ENCODE peak calls at places on chromosomes 7 and 10, in five cellular contexts. Z is GM23338, S is HepG2, U is K562, M is A549. C is an unnamed sample.

GRCh38 chr10:122019414-122019975 is 30.5 kb downstream of the TACC2 start:
- DNase-seq in Z (peak), S (no peak), U (no peak), M (no peak), C (no peak)

GRCh38 chr7:6443372-6443941 is 4.3 kb downstream of the DAGLB start:
- DNase-seq in Z (no peak), S (peak), U (no peak), M (peak), C (no peak)

GRCh38 chr10:13049774-13050420 is 48.4 kb upstream of the CCDC3 start:
- DNase-seq in Z (no peak), S (no peak), U (no peak), M (no peak), C (no peak)

GRCh38 chr7:66910789-66911188 is 10.2 kb upstream of the TMEM248 start:
- DNase-seq in Z (no peak), S (no peak), U (no peak), M (no peak), C (no peak)

GRCh38 chr10:44053391-44053790 is 331.5 kb downstream of the CXCL12 start:
- DNase-seq in Z (no peak), S (no peak), U (no peak), M (no peak), C (no peak)

GRCh38 chr10:44437837-44438752 is 53.2 kb upstream of the CXCL12 start:
- DNase-seq in Z (no peak), S (no peak), U (no peak), M (no peak), C (no peak)

GRCh38 chr7:149415391-149416068 is 45.3 kb downstream of the ZNF777 start:
- DNase-seq in Z (no peak), S (no peak), U (no peak), M (no peak), C (no peak)

GRCh38 chr7:117582219-117582704 is 102.4 kb downstream of the CFTR start:
- DNase-seq in Z (peak), S (no peak), U (no peak), M (peak), C (no peak)

GRCh38 chr10:17409170-17409733 is 45.1 kb downstream of the ST8SIA6 start:
- DNase-seq in Z (peak), S (peak), U (no peak), M (no peak), C (no peak)

GRCh38 chr7:134941947-134942346 is 44.4 kb upstream of the AGBL3 start:
- DNase-seq in Z (peak), S (no peak), U (no peak), M (no peak), C (no peak)

GRCh38 chr10:74460812-74461211 is 309.8 kb downstream of the ADK start:
- DNase-seq in Z (no peak), S (no peak), U (no peak), M (no peak), C (no peak)

GRCh38 chr7:129611246-129612111 is at the start of gene NRF1:
- DNase-seq in Z (peak), S (peak), U (peak), M (peak), C (peak)

GRCh38 chr7:114765331-114766125 is 156.4 kb upstream of the MDFIC start:
- DNase-seq in Z (no peak), S (no peak), U (no peak), M (no peak), C (no peak)

GRCh38 chr7:85030893-85031292 is 156.0 kb downstream of the SEMA3D start:
- DNase-seq in Z (peak), S (peak), U (peak), M (peak), C (no peak)

GRCh38 chr10:104483582-104483981 is 129.9 kb downstream of the CFAP58 start:
- DNase-seq in Z (no peak), S (no peak), U (no peak), M (no peak), C (no peak)

GRCh38 chr7:153066711-153067110 is 307.2 kb downstream of the ACTR3B start:
- DNase-seq in Z (no peak), S (no peak), U (no peak), M (no peak), C (no peak)

GRCh38 chr10:6766061-6766460 is 186.0 kb upstream of the PRKCQ start:
- DNase-seq in Z (no peak), S (no peak), U (no peak), M (no peak), C (no peak)

GRCh38 chr10:71974489-71975011 is 10.4 kb downstream of the CHST3 start:
- DNase-seq in Z (no peak), S (no peak), U (no peak), M (peak), C (no peak)

GRCh38 chr10:22999942-23000341 is 72.1 kb downstream of the ARMC3 start:
- DNase-seq in Z (peak), S (no peak), U (no peak), M (no peak), C (no peak)

GRCh38 chr7:121288894-121289293 is 39.9 kb upstream of the WNT16 start:
- DNase-seq in Z (no peak), S (no peak), U (no peak), M (no peak), C (no peak)

GRCh38 chr10:3193751-3194150 is 21.2 kb upstream of the PITRM1 start:
- DNase-seq in Z (no peak), S (no peak), U (no peak), M (no peak), C (no peak)

GRCh38 chr10:8245131-8246117 is 190.9 kb downstream of the GATA3 start:
- DNase-seq in Z (no peak), S (no peak), U (no peak), M (no peak), C (no peak)

GRCh38 chr7:73970801-73971229 is 57.2 kb upstream of the ELN start:
- DNase-seq in Z (no peak), S (no peak), U (no peak), M (no peak), C (no peak)

GRCh38 chr10:3499120-3499519 is 285.9 kb downstream of the KLF6 start:
- DNase-seq in Z (peak), S (no peak), U (no peak), M (no peak), C (no peak)

GRCh38 chr10:78319841-78320240 is 286.2 kb downstream of the RPS24 start:
- DNase-seq in Z (no peak), S (no peak), U (no peak), M (no peak), C (no peak)

GRCh38 chr7:39510738-39511372 is 55.3 kb upstream of the YAE1 start:
- DNase-seq in Z (no peak), S (no peak), U (no peak), M (no peak), C (no peak)

DNA sequence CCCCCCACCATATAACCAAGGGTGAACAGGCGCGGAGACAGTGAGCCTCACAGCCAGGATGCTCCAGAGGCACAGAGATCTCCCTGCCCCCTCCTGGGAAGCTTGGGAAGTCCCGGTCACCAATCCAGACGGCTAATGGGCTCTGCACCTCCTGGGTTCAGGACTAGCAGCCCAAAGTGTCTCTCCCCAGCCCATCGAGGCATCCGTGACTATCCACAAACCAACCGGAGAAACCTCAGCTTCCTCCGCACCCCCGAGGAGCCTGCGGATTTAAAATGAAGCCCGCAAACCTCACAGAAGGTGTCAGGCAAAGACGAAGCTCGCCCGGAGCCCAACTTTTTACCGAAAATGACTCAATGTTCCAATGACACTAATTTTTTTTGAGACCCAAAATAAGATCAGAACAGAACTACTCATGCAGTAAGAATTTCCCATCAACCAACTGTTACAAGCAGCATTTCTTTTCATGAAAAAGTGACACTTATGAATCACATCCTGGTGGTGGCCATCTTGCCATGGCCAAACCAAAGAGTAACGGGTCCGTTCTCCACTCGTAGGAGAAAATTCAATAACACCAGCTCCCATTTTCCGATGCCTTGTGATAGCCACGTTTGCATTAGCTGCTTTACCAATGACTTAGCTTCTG is 6.0 kb downstream of the PDGFA start:
- DNase-seq in Z (peak), S (no peak), U (no peak), M (no peak), C (no peak)
- TF ChIP-seq JUNB in Z (no peak), S (no peak), U (no peak), M (no peak), C (no peak)

GRCh38 chr10:101323495-101323894 is 30.5 kb upstream of the BTRC start:
- DNase-seq in Z (peak), S (no peak), U (no peak), M (no peak), C (no peak)

GRCh38 chr10:101319241-101319915 is 34.6 kb upstream of the BTRC start:
- DNase-seq in Z (peak), S (no peak), U (no peak), M (no peak), C (no peak)

GRCh38 chr10:101321073-101321472 is 32.9 kb upstream of the BTRC start:
- DNase-seq in Z (no peak), S (no peak), U (no peak), M (no peak), C (no peak)

GRCh38 chr10:101322266-101323151 is 31.5 kb upstream of the BTRC start:
- DNase-seq in Z (no peak), S (no peak), U (no peak), M (no peak), C (no peak)
- TF ChIP-seq JUNB in Z (no peak), S (no peak), U (no peak), M (no peak), C (no peak)

DNA sequence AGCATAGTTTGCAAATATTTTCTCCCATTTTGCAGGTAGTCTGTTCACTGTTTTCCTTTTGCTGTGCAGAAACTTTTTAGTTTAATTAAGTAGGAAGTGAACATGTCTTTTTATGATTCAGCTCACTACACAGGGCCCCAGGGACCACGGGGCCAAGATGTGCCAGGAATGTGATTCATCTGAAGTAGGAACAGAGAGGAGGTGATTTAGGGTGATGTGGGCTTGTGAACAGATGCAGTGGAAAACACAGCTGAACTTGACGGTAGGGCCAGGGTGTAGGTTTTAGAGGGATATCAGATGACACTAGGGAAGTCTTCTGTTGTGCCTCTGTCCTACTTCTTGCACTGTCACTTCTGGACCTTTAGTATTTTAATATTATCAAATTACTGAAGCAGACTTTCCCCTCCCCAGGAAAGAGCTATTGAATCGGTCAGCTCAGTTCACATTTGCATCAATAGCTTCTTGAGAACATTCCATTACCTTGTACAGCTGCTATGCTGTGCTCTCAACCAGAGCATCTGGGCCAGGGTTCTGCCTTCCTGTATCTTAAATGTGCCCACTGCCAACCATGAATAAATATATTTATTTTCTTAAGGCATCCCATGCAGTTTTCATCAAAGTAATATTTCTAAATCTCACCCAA is 96.9 kb downstream of the OSBPL3 start:
- DNase-seq in Z (no peak), S (no peak), U (no peak), M (no peak), C (no peak)
- TF ChIP-seq JUNB in Z (no peak), S (no peak), U (no peak), M (no peak), C (no peak)

DNA sequence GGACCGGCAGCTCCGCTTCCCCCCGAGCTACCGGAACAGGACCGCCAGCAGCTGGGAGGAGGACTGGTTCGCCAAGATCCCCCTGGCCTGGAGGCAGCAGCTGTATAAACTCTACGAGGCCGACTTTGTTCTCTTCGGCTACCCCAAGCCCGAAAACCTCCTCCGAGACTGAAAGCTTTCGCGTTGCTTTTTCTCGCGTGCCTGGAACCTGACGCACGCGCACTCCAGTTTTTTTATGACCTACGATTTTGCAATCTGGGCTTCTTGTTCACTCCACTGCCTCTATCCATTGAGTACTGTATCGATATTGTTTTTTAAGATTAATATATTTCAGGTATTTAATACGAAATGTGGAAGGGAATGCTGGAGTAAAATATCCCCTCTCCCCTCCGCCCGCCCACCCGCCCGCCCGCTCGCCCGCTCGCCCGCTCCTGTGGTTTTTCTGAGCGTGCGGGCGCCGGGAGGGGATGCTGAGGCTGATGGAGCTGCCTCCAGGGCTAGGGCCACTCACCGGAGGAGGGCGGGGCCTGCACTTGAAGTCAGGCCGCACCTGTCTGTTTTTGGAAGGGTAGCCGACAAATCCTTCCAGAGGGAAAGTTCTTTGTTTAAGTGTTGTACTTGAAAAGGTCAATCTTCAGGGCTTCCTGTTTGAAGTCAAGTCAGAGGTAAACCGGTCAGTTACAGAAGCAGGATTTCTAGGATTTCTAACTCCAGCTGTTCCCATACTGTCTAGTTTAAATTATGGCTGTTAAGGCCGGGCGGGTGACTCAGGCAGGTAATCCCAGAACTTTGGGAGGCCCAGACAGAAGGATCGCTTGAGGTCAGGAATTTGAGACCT is 30.5 kb downstream of the CHST12 start:
- DNase-seq in Z (no peak), S (no peak), U (no peak), M (no peak), C (no peak)
- TF ChIP-seq JUNB in Z (no peak), S (no peak), U (no peak), M (no peak), C (no peak)

DNA sequence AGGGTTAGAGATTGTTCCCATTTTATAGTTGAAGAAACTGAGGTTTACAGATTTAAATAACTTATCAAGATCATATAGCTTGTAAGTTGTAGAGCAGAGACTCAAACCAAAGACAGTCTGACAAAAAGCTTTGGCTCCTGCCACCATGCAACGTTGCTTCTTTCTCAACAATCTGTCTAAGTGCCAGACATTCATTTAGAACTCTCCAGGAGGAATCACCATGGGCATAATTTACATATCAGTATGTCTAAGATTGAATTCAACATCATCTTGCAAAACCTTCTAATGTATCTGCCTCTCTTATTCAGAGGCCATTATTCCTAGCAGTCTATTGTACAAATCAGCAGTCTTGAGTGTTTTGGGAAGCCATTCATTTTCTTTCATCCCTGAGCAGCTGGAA is 163.5 kb upstream of the PLXDC2 start:
- DNase-seq in Z (no peak), S (no peak), U (no peak), M (no peak), C (no peak)
- TF ChIP-seq JUNB in Z (no peak), S (no peak), U (no peak), M (no peak), C (no peak)

DNA sequence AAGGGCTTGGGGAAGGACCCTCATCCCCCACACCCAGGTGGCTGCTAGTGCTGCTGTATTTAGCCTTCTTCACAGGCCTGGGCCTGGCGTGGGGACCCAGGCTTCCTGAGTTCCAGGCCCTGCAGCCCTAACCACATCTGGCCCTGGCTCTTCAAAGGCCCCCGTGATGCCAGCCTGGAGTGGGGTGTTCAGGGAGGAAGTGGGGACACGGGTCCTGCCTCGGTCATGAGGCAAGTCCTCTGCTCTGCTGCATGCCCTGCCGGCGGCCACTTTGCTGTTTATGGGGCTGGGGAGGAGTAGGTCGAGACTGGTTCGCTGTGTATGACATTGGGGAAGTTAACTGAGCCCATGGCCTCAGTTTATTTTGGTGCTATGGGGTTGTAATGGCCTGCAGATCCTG is 8.5 kb upstream of the AQP1 start:
- DNase-seq in Z (no peak), S (no peak), U (no peak), M (no peak), C (no peak)
- TF ChIP-seq JUNB in Z (no peak), S (no peak), U (no peak), M (no peak), C (no peak)

DNA sequence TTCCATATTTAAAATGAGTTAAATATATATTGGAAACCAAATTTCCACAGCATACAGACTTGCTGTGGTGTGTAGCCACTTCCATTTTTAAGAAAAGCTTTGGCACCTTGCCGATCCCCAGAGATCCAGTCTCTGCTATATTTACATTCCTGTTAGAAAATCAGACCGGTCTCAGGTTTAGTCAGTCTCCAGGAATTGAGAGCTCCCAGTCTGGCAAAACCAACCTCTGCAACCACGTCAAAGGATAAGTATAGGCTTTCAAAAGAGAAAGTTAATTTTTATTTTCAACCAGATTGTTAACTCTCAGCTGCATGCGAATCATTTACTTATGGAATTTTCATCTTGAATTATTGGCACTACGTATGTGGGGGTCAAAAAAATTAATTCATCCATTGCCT is 28.1 kb downstream of the PUS7 start:
- DNase-seq in Z (no peak), S (no peak), U (no peak), M (no peak), C (no peak)
- TF ChIP-seq JUNB in Z (no peak), S (no peak), U (no peak), M (no peak), C (no peak)

DNA sequence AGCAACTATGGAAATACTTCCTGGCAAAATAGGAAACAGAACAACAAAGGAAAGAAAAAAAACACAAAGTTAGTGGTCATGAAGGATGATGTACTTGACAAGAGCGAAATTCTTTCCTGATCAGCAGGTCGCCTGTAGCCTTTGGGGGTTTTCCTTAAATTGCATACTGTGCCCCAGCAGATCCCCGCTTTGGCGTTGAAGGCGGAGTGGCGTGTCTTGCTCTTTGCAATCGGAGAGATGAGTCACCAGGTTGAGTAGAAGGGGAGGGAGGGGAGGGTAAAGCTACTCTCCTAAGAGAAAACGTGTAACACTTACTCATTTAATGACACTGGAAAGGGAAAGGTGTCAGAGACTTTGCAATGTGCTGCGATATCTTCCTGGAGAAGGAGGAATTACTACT is 587.2 kb downstream of the SORCS1 start:
- DNase-seq in Z (peak), S (no peak), U (no peak), M (no peak), C (no peak)
- TF ChIP-seq JUNB in Z (no peak), S (no peak), U (no peak), M (no peak), C (no peak)

C was measured in GM12878.